ENCODE peak calls at places on chromosomes 12 and 14, in four cellular contexts. B is colonic mucosa, Z is uterus, P is BE2C. Q is an unnamed sample. For H3K4me1, the result is how much of the 10 kb centered on the place peaks cover.

GRCh38 chr14:68271996-68272395 is 452.4 kb downstream of the RAD51B start:
- DNase-seq in B (no peak), Z (no peak), P (no peak), Q (no peak)

GRCh38 chr14:78399316-78399889 is 229.2 kb downstream of the NRXN3 start:
- DNase-seq in B (no peak), Z (no peak), P (no peak), Q (peak)

GRCh38 chr12:132427999-132428871 is 61.7 kb upstream of the FBRSL1 start:
- DNase-seq in B (no peak), Z (no peak), P (no peak), Q (peak)

GRCh38 chr14:79587194-79587593 is 624.1 kb downstream of the DIO2 start:
- DNase-seq in B (no peak), Z (no peak), P (no peak), Q (no peak)

GRCh38 chr12:121805171-121805687 is 1.4 kb downstream of the SETD1B start:
- DNase-seq in B (peak), Z (no peak), P (no peak), Q (peak)

GRCh38 chr14:67941456-67942018 is 122.0 kb downstream of the RAD51B start:
- DNase-seq in B (no peak), Z (no peak), P (no peak), Q (no peak)

GRCh38 chr14:24362241-24362960 is 5.6 kb upstream of the NFATC4 start:
- DNase-seq in B (no peak), Z (no peak), P (no peak), Q (peak)

GRCh38 chr12:88469136-88469535 is 111.1 kb downstream of the KITLG start:
- DNase-seq in B (no peak), Z (no peak), P (no peak), Q (no peak)

GRCh38 chr14:74244115-74244514 is 4.9 kb downstream of the VSX2 start:
- DNase-seq in B (no peak), Z (no peak), P (no peak), Q (peak)

GRCh38 chr12:130203151-130203550 is 40.9 kb downstream of the FZD10 start:
- DNase-seq in B (no peak), Z (peak), P (no peak), Q (peak)

GRCh38 chr14:99427632-99428315 is 52.9 kb downstream of the SETD3 start:
- DNase-seq in B (no peak), Z (no peak), P (peak), Q (no peak)

GRCh38 chr14:38255673-38256357 is at the start of gene CLEC14A:
- DNase-seq in B (peak), Z (no peak), P (no peak), Q (peak)

GRCh38 chr12:40853221-40853620 is 161.0 kb downstream of the CNTN1 start:
- DNase-seq in B (no peak), Z (no peak), P (no peak), Q (no peak)

GRCh38 chr14:76056128-76056527 is 70.6 kb downstream of the IFT43 start:
- DNase-seq in B (no peak), Z (no peak), P (no peak), Q (no peak)

GRCh38 chr12:48352157-48352775 is 1.5 kb upstream of the ZNF641 start:
- DNase-seq in B (no peak), Z (no peak), P (no peak), Q (no peak)

GRCh38 chr14:69335421-69335820 is 62.7 kb downstream of the ERH start:
- DNase-seq in B (no peak), Z (no peak), P (no peak), Q (no peak)

GRCh38 chr14:101101456-101102056 is 198.0 kb upstream of the RTL1 start:
- DNase-seq in B (peak), Z (no peak), P (no peak), Q (peak)

GRCh38 chr12:129052373-129052772 is 199.1 kb downstream of the GLT1D1 start:
- DNase-seq in B (no peak), Z (no peak), P (no peak), Q (no peak)

DNA sequence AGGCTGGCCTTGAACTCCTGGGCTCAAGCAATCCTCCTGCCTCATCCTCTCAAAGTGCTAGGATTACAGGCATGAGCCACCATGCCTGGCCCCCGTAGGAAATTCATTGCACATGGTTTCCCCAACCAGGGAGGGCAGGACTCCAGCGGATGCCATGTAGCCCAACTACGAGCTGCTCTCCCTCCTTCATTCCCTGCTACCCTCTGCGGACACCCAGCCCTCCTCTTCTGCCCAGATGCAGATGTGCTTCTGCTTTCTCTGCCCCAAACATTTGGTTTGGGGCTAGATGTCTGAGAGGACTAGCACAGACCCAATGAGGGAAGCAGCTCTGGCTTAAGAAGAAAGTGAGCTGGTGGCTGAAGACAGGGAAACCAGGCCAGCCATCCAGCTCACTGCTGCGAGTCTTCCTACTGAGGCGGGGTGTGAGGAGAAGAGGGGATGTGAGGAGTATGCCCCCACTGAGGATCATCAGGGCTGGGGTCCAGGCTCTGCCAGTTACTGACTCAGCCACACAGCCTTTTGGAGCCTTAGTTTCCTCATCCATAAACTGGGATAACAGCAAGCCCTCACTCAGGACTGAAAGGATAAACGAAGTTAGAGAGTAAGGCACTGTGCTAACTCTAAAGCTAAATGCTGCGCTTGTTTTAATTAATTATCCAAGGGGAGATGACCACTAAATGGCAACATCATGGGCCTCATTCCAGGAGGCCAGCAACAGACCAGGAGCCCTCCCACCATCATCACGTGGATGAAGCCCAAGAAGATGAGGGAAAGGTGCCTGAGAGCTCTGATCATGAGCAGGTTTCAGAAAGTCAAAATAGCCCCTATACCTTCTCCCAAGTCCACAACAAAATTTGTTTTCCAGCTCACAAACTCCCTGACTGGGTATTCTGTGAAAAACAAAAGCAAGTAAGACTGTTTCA is 10.9 kb downstream of the CTDSP2 start:
- DNase-seq in B (no peak), Z (no peak), P (no peak), Q (no peak)
- H3K4me1 ChIP-seq in B (half or more), Z (half or more), P (under half), Q (under half)

GRCh38 chr12:68269727-68270126 is 16.3 kb upstream of the IL22 start:
- DNase-seq in B (no peak), Z (no peak), P (no peak), Q (no peak)
- H3K4me1 ChIP-seq in B (under half), Z (under half), P (under half), Q (under half)

DNA sequence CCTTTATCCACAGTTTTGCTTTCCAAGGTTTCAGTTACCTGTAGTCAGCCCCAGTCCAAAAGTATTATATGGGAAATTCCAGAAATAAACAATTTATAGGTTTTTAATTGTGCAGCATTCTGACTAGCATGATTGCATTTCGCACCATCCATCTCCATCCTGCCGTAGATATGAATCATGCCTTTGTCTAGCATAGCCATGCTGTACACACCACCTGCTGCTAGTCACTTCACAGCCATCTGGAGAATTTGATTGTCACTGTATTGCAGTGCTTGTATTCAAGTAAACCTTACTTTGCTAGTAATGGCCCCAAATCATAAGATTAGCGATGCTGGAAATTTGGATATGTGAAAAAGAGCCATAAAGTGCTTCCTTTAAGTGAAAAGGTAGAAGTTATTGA is 36.0 kb downstream of the MUCL1 start:
- DNase-seq in B (no peak), Z (no peak), P (no peak), Q (no peak)
- H3K4me1 ChIP-seq in B (under half), Z (under half), P (under half), Q (under half)

GRCh38 chr12:53215497-53215896 is 8.4 kb upstream of the ITGB7 start:
- DNase-seq in B (no peak), Z (no peak), P (no peak), Q (peak)
- H3K4me1 ChIP-seq in B (under half), Z (under half), P (under half), Q (under half)

GRCh38 chr12:111418594-111418880 is 12.8 kb downstream of the SH2B3 start:
- DNase-seq in B (no peak), Z (no peak), P (no peak), Q (no peak)

GRCh38 chr12:111414711-111415252 is 9.1 kb downstream of the SH2B3 start:
- DNase-seq in B (no peak), Z (no peak), P (no peak), Q (no peak)

GRCh38 chr12:111419784-111420183 is 14.1 kb downstream of the SH2B3 start:
- DNase-seq in B (no peak), Z (no peak), P (no peak), Q (no peak)

GRCh38 chr12:111417784-111418593 is 12.3 kb downstream of the SH2B3 start:
- DNase-seq in B (no peak), Z (no peak), P (no peak), Q (no peak)

GRCh38 chr12:111417290-111417689 is 11.6 kb downstream of the SH2B3 start:
- DNase-seq in B (no peak), Z (no peak), P (no peak), Q (no peak)
- H3K4me1 ChIP-seq in B (under half), Z (under half), P (under half), Q (under half)

GRCh38 chr12:108806350-108806749 is 51.0 kb downstream of the SSH1 start:
- DNase-seq in B (no peak), Z (no peak), P (no peak), Q (no peak)

GRCh38 chr12:108804361-108804949 is 52.9 kb downstream of the SSH1 start:
- DNase-seq in B (peak), Z (peak), P (peak), Q (peak)

GRCh38 chr12:108806921-108807320 is 50.5 kb downstream of the SSH1 start:
- DNase-seq in B (no peak), Z (no peak), P (no peak), Q (no peak)

GRCh38 chr12:108803428-108804105 is 53.8 kb downstream of the SSH1 start:
- DNase-seq in B (peak), Z (peak), P (peak), Q (peak)

DNA sequence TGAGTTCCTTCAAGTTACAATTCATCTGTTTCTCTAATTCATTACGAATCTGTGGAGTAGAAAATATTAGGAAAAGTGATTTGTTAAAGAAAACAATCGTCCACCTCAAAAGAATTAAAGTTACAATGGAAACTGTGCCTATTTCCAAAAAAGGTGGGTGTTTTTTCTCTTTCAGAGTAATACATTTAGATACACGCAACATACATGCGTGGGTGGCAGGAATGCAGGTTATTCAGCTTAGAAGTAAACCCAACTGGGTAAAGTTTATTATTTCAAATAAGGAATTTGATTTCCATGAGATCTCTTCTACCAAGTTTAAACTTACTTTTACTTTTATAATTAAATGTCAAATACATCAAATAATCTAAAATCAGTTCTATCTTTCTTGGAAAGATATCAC is 52.2 kb downstream of the SSH1 start:
- DNase-seq in B (no peak), Z (no peak), P (no peak), Q (no peak)
- H3K4me1 ChIP-seq in B (under half), Z (under half), P (under half), Q (under half)

GRCh38 chr12:3313066-3313465 is 177.9 kb upstream of the PRMT8 start:
- DNase-seq in B (no peak), Z (no peak), P (no peak), Q (no peak)
- H3K4me1 ChIP-seq in B (under half), Z (under half), P (under half), Q (under half)

GRCh38 chr12:52351196-52352059 is 15.9 kb downstream of the KRT85 start:
- DNase-seq in B (no peak), Z (no peak), P (no peak), Q (peak)
- H3K4me1 ChIP-seq in B (under half), Z (under half), P (under half), Q (under half)

GRCh38 chr12:16555630-16556029 is 50.3 kb downstream of the LMO3 start:
- DNase-seq in B (no peak), Z (no peak), P (no peak), Q (peak)

DNA sequence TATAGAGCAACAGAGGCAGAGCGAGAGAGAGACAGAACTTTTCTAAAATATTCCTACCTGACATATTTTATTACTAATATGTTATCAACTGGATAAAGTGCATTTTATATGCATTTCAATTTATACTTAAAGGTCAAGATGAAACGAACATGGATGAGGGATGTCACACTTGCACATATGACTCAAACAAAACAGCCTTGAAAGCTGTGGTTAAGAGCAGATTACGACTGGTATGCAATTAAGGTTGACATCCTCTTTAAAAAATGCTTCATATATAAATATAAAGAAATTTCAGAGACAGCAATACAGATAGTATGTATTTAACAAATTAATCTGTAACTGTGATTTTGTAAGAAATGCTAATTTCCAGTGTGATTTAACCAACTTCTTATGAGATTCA is 52.5 kb downstream of the LMO3 start:
- DNase-seq in B (no peak), Z (no peak), P (no peak), Q (no peak)
- H3K4me1 ChIP-seq in B (under half), Z (under half), P (under half), Q (under half)

DNA sequence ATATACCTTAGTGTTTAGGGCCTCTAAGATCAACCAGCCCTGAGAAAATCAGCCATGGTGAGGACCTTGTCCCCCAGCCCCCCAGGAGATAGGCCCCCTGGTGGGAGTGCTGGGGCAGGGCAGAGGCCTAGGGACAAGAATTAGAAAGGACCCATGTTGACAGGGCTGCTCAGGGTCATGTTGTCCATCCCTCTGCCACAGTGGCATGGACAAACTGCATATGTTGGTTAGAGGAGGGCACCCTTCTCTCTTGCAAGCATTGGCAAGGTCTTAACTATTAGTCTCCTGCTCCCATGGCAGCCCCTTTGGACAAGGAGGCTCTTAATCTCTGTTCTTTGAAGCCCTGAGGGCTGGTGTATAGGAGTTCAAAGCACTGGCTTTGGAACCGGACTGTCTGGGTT is 755 bp upstream of the PTPN6 start:
- DNase-seq in B (no peak), Z (no peak), P (no peak), Q (no peak)
- H3K4me1 ChIP-seq in B (under half), Z (under half), P (under half), Q (under half)